ENCODE peak calls at places on chromosome 5, in five cellular contexts. D, R, U, B and W are unnamed samples.

GRCh38 chr5:56815657-56816545 is 552 bp downstream of the MAP3K1 start:
- DNase-seq in D (peak; percentile 37), R (no peak), U (peak; percentile 51), B (no peak), W (peak; percentile 53)

GRCh38 chr5:89901983-89902382 is 507.6 kb downstream of the CETN3 start:
- DNase-seq in D (no peak), R (no peak), U (no peak), B (no peak), W (no peak)

GRCh38 chr5:112310746-112311145 is 108.3 kb downstream of the EPB41L4A start:
- DNase-seq in D (no peak), R (no peak), U (no peak), B (no peak), W (no peak)

GRCh38 chr5:143435207-143435657 is 31.7 kb upstream of the NR3C1 start:
- DNase-seq in D (no peak), R (peak; percentile 38), U (peak; percentile 18), B (no peak), W (peak; percentile 69)

GRCh38 chr5:4015709-4016108 is 420.1 kb downstream of the IRX1 start:
- DNase-seq in D (no peak), R (no peak), U (no peak), B (no peak), W (no peak)

GRCh38 chr5:136420168-136420916 is 55.0 kb upstream of the TRPC7 start:
- DNase-seq in D (no peak), R (no peak), U (peak; percentile 18), B (no peak), W (no peak)

GRCh38 chr5:173187054-173187743 is 42.9 kb downstream of the BNIP1 start:
- DNase-seq in D (no peak), R (no peak), U (no peak), B (no peak), W (peak; percentile 8)

GRCh38 chr5:34625246-34625645 is 30.9 kb upstream of the RAI14 start:
- DNase-seq in D (no peak), R (no peak), U (no peak), B (no peak), W (no peak)

GRCh38 chr5:33524476-33524875 is 83.7 kb downstream of the TARS1 start:
- DNase-seq in D (no peak), R (no peak), U (no peak), B (no peak), W (no peak)

GRCh38 chr5:107431998-107432397 is 238.7 kb downstream of the EFNA5 start:
- DNase-seq in D (no peak), R (peak; percentile 59), U (peak; percentile 91), B (no peak), W (no peak)

GRCh38 chr5:179166171-179166885 is 106.2 kb downstream of the ZNF354C start:
- DNase-seq in D (no peak), R (no peak), U (no peak), B (no peak), W (no peak)

GRCh38 chr5:131357739-131358561 is 94.1 kb downstream of the CDC42SE2 start:
- DNase-seq in D (no peak), R (no peak), U (no peak), B (no peak), W (no peak)

GRCh38 chr5:118863345-118863744 is 125.0 kb downstream of the DTWD2 start:
- DNase-seq in D (no peak), R (no peak), U (no peak), B (no peak), W (no peak)

GRCh38 chr5:110549301-110549700 is 177.2 kb downstream of the TMEM232 start:
- DNase-seq in D (no peak), R (no peak), U (no peak), B (no peak), W (no peak)

GRCh38 chr5:31413030-31413812 is 118.7 kb downstream of the DROSHA start:
- DNase-seq in D (no peak), R (no peak), U (no peak), B (peak; percentile 33), W (no peak)

GRCh38 chr5:75335952-75336624 is 932 bp upstream of the HMGCR start:
- DNase-seq in D (peak; percentile 36), R (peak; percentile 89), U (peak; percentile 77), B (no peak), W (peak; percentile 43)

GRCh38 chr5:149319174-149319573 is 26.1 kb upstream of the GRPEL2 start:
- DNase-seq in D (no peak), R (no peak), U (no peak), B (no peak), W (no peak)

GRCh38 chr5:11504794-11505193 is 399.5 kb downstream of the CTNND2 start:
- DNase-seq in D (no peak), R (peak; percentile 8), U (no peak), B (no peak), W (no peak)

GRCh38 chr5:51383494-51384081 is 340 bp downstream of the ISL1 start:
- DNase-seq in D (no peak), R (no peak), U (peak; percentile 58), B (no peak), W (no peak)

GRCh38 chr5:154866841-154867240 is 8.4 kb downstream of the CNOT8 start:
- DNase-seq in D (no peak), R (no peak), U (no peak), B (no peak), W (no peak)

GRCh38 chr5:93899026-93899600 is 157.7 kb upstream of the POU5F2 start:
- DNase-seq in D (no peak), R (peak; percentile 8), U (peak; percentile 9), B (no peak), W (no peak)

GRCh38 chr5:68192679-68193060 is 22.9 kb upstream of the PIK3R1 start:
- DNase-seq in D (no peak), R (no peak), U (no peak), B (no peak), W (no peak)

GRCh38 chr5:23840083-23840482 is 332.7 kb downstream of the PRDM9 start:
- DNase-seq in D (no peak), R (no peak), U (no peak), B (no peak), W (no peak)

GRCh38 chr5:59799668-59800374 is 93.7 kb downstream of the PDE4D start:
- DNase-seq in D (no peak), R (peak; percentile 73), U (peak; percentile 82), B (no peak), W (peak; percentile 45)

GRCh38 chr5:103657301-103657700 is 94.7 kb upstream of the NUDT12 start:
- DNase-seq in D (no peak), R (no peak), U (no peak), B (no peak), W (no peak)

GRCh38 chr5:135458356-135458755 is 6.2 kb upstream of the TIFAB start:
- DNase-seq in D (no peak), R (no peak), U (no peak), B (no peak), W (no peak)

GRCh38 chr5:178589180-178590140 is 733 bp downstream of the COL23A1 start:
- DNase-seq in D (no peak), R (peak; percentile 46), U (peak; percentile 9), B (peak; percentile 41), W (no peak)

GRCh38 chr5:57825026-57825683 is 342.5 kb upstream of the ACTBL2 start:
- DNase-seq in D (no peak), R (peak; percentile 20), U (peak; percentile 37), B (no peak), W (no peak)

GRCh38 chr5:71703941-71704340 is 15.1 kb upstream of the CARTPT start:
- DNase-seq in D (no peak), R (no peak), U (no peak), B (no peak), W (no peak)

DNA sequence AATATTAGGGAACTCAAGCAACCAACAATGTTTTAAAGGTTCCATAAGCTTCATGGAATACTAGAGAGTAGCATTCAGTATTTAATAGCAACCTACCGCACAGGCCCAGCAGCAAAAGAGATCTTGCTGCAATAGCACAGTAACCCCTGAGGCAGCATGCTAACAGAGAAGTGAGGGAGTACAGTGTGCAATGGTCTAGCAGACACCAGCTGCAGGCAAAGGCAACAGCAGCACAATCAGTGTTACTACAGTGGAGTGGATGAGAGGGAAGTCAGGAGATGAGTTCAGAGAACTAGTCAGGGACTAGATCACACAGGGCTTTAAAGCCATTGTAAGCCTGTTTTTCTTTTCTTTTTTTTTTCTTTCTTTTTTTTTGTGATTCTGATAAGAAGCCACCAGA is 2.8 kb downstream of the TICAM2 start:
- DNase-seq in D (no peak), R (peak; percentile 68), U (no peak), B (no peak), W (no peak)
- H3K4me1 ChIP-seq in D (peaks cover 4% of the 10 kb centered on the region), R (peaks cover 8% of the 10 kb centered on the region), U (peaks cover 17% of the 10 kb centered on the region), B (peaks cover 69% of the 10 kb centered on the region), W (no peaks in the 10 kb centered on the region)

DNA sequence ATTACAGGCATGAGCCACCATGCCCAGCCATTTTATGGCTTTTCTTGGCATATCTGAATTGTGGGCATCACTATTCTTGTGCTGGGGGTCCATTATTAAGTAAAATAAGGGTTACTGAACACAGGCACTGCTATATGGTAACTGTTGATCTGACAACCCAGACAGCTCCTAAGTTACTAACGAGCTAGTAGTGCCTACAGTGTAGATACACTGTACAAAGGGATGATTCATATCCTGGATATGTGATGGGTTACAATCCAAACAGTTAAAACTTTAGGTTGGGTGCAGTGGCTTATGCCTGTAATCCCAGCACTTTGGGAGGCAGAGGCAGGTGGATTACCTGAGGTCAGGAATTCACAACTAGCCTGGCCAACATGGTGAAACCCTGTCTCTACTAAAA is 4.3 kb downstream of the CD14 start:
- DNase-seq in D (no peak), R (no peak), U (peak; percentile 31), B (no peak), W (no peak)
- H3K9me3 ChIP-seq in D (no peaks in the 10 kb centered on the region), R (no peaks in the 10 kb centered on the region), U (no peaks in the 10 kb centered on the region), B (peaks cover 12% of the 10 kb centered on the region), W (no peaks in the 10 kb centered on the region)

DNA sequence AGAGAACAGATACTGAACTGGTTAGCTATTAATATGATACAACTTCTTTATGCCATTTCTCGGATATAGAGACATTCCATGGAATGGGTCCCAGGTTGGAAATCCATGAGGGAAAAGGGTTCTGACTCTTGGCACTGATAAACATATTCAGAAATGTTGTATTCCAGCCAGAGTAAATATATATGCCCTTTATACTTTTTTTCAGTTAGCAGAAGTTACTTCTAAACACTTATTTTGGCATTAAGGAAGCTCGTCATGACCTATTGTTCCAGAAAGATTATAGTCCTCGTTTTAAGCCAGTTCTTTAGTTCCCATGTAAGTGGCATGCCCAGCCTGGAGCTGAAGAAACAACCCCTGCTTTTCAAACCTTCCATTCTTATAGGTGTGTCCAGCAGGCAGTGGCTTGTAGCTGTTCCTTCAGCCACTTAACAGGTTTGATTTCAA is 181.6 kb downstream of the CD180 start:
- DNase-seq in D (no peak), R (peak; percentile 78), U (peak; percentile 95), B (no peak), W (no peak)
- H3K4me3 ChIP-seq in D (peak overlapping the region; percentile 17), R (no peak overlapping the region), U (peak overlapping the region; percentile 42), B (peak overlapping the region; percentile 58), W (no peak overlapping the region)

GRCh38 chr5:132462856-132463745 is 27.5 kb downstream of the IRF1 start:
- DNase-seq in D (no peak), R (no peak), U (no peak), B (no peak), W (no peak)

GRCh38 chr5:132466453-132467291 is 23.9 kb downstream of the IRF1 start:
- DNase-seq in D (no peak), R (peak; percentile 78), U (peak; percentile 79), B (peak; percentile 46), W (peak; percentile 86)

GRCh38 chr5:132463808-132464154 is 26.8 kb downstream of the IRF1 start:
- DNase-seq in D (no peak), R (no peak), U (no peak), B (no peak), W (no peak)

GRCh38 chr5:132465095-132465707 is 25.4 kb downstream of the IRF1 start:
- DNase-seq in D (no peak), R (no peak), U (no peak), B (no peak), W (no peak)

GRCh38 chr5:132464155-132464939 is 26.2 kb downstream of the IRF1 start:
- DNase-seq in D (no peak), R (no peak), U (peak; percentile 43), B (no peak), W (peak; percentile 28)
- H3K4me1 ChIP-seq in D (peaks cover 25% of the 10 kb centered on the region), R (no peaks in the 10 kb centered on the region), U (peaks cover 35% of the 10 kb centered on the region), B (peaks cover 90% of the 10 kb centered on the region), W (peaks cover 99% of the 10 kb centered on the region)